ENCODE peak calls at places on chromosomes 16 and 17, in five cellular contexts. V, I, C, J and G are unnamed samples.

GRCh38 chr16:10877472-10877946 is 507 bp downstream of the CIITA start:
- DNase-seq in V (no peak), I (no peak), C (no peak), J (no peak), G (no peak)

GRCh38 chr17:74452027-74452840 is 14.2 kb upstream of the CD300A start:
- DNase-seq in V (peak), I (no peak), C (no peak), J (no peak), G (no peak)

GRCh38 chr16:67277294-67277998 is 1.9 kb upstream of the PLEKHG4 start:
- DNase-seq in V (peak), I (no peak), C (peak), J (peak), G (no peak)

GRCh38 chr17:31094600-31095238 is at the start of gene NF1:
- DNase-seq in V (peak), I (peak), C (peak), J (peak), G (peak)

GRCh38 chr16:27999687-28000086 is 63.8 kb downstream of the GSG1L start:
- DNase-seq in V (peak), I (no peak), C (no peak), J (no peak), G (no peak)

GRCh38 chr16:69126221-69126620 is 6.2 kb downstream of the CHTF8 start:
- DNase-seq in V (no peak), I (no peak), C (no peak), J (no peak), G (no peak)

GRCh38 chr16:74837056-74837455 is 62.4 kb upstream of the FA2H start:
- DNase-seq in V (no peak), I (no peak), C (no peak), J (no peak), G (no peak)

GRCh38 chr16:1815461-1815860 is 11.2 kb downstream of the HAGH start:
- DNase-seq in V (no peak), I (no peak), C (no peak), J (no peak), G (no peak)

GRCh38 chr17:44915321-44915726 is at the start of gene GFAP:
- DNase-seq in V (no peak), I (no peak), C (no peak), J (no peak), G (no peak)

GRCh38 chr16:79847569-79847968 is 247.0 kb upstream of the MAF start:
- DNase-seq in V (no peak), I (no peak), C (no peak), J (no peak), G (no peak)

GRCh38 chr17:282912-283882 is 69.4 kb downstream of the RPH3AL start:
- DNase-seq in V (no peak), I (no peak), C (no peak), J (no peak), G (peak)

GRCh38 chr16:74304835-74305176 is 8.2 kb downstream of the PSMD7 start:
- DNase-seq in V (no peak), I (no peak), C (no peak), J (no peak), G (no peak)

GRCh38 chr17:46809110-46809571 is 9.4 kb downstream of the WNT3 start:
- DNase-seq in V (no peak), I (no peak), C (no peak), J (no peak), G (no peak)

GRCh38 chr16:11198817-11199216 is 57.2 kb downstream of the SOCS1 start:
- DNase-seq in V (no peak), I (no peak), C (no peak), J (no peak), G (no peak)

GRCh38 chr17:57255182-57255775 is 1.0 kb upstream of the MSI2 start:
- DNase-seq in V (peak), I (no peak), C (no peak), J (no peak), G (no peak)

GRCh38 chr17:38893612-38894011 is 23.8 kb downstream of the LASP1 start:
- DNase-seq in V (peak), I (no peak), C (no peak), J (peak), G (no peak)

GRCh38 chr16:31179747-31180458 is at the start of gene FUS:
- DNase-seq in V (peak), I (peak), C (peak), J (peak), G (peak)

GRCh38 chr17:21042434-21043295 is at the start of gene USP22:
- DNase-seq in V (no peak), I (peak), C (no peak), J (peak), G (peak)

GRCh38 chr17:13346996-13347762 is 254.6 kb downstream of the HS3ST3A1 start:
- DNase-seq in V (peak), I (no peak), C (no peak), J (peak), G (no peak)

GRCh38 chr17:72984925-72985322 is 107.6 kb downstream of the SLC39A11 start:
- DNase-seq in V (no peak), I (no peak), C (no peak), J (no peak), G (no peak)

GRCh38 chr16:83774066-83774465 is 33.7 kb upstream of the HSBP1 start:
- DNase-seq in V (no peak), I (no peak), C (no peak), J (no peak), G (no peak)

GRCh38 chr16:12570046-12570618 is 233.6 kb downstream of the CPPED1 start:
- DNase-seq in V (no peak), I (no peak), C (no peak), J (no peak), G (no peak)

GRCh38 chr16:48533931-48534330 is 76.0 kb downstream of the N4BP1 start:
- DNase-seq in V (no peak), I (no peak), C (no peak), J (no peak), G (no peak)

GRCh38 chr17:16814439-16814838 is 124.4 kb downstream of the CCDC144A start:
- DNase-seq in V (no peak), I (no peak), C (no peak), J (no peak), G (peak)

GRCh38 chr17:78299052-78299451 is 60.8 kb downstream of the SOCS3 start:
- DNase-seq in V (no peak), I (no peak), C (no peak), J (no peak), G (no peak)

GRCh38 chr16:3094289-3095027 is 4.6 kb downstream of the ZSCAN10 start:
- DNase-seq in V (peak), I (peak), C (no peak), J (peak), G (no peak)

GRCh38 chr16:56372938-56373337 is 52.4 kb downstream of the AMFR start:
- DNase-seq in V (no peak), I (no peak), C (no peak), J (no peak), G (peak)

GRCh38 chr17:80889897-80890550 is 101.6 kb upstream of the CHMP6 start:
- DNase-seq in V (no peak), I (no peak), C (no peak), J (peak), G (no peak)

GRCh38 chr16:46853713-46854443 is 22.9 kb upstream of the C16orf87 start:
- DNase-seq in V (peak), I (peak), C (no peak), J (peak), G (peak)

GRCh38 chr17:75295220-75296158 is 6.3 kb upstream of the SLC25A19 start:
- DNase-seq in V (no peak), I (no peak), C (no peak), J (peak), G (no peak)

GRCh38 chr17:62716834-62717588 is 89.5 kb downstream of the MRC2 start:
- DNase-seq in V (no peak), I (no peak), C (no peak), J (no peak), G (no peak)

GRCh38 chr17:62631936-62632924 is 4.8 kb downstream of the MRC2 start:
- DNase-seq in V (no peak), I (no peak), C (no peak), J (no peak), G (no peak)

GRCh38 chr17:55273579-55274370 is 9.0 kb downstream of the HLF start:
- DNase-seq in V (no peak), I (no peak), C (peak), J (no peak), G (no peak)

GRCh38 chr17:5329784-5330557 is 47.9 kb downstream of the RABEP1 start:
- DNase-seq in V (peak), I (no peak), C (no peak), J (no peak), G (no peak)

GRCh38 chr17:47305302-47305923 is 18.3 kb upstream of the EFCAB13 start:
- DNase-seq in V (peak), I (no peak), C (no peak), J (peak), G (peak)

GRCh38 chr17:49870298-49870697 is 22.4 kb upstream of the TAC4 start:
- DNase-seq in V (no peak), I (no peak), C (no peak), J (no peak), G (no peak)

GRCh38 chr16:26961459-26961858 is 105.3 kb upstream of the C16orf82 start:
- DNase-seq in V (no peak), I (no peak), C (no peak), J (no peak), G (no peak)

GRCh38 chr16:26959416-26960009 is 107.2 kb upstream of the C16orf82 start:
- DNase-seq in V (no peak), I (no peak), C (no peak), J (no peak), G (no peak)

GRCh38 chr16:26957283-26957859 is 109.4 kb upstream of the C16orf82 start:
- DNase-seq in V (no peak), I (no peak), C (no peak), J (no peak), G (no peak)

DNA sequence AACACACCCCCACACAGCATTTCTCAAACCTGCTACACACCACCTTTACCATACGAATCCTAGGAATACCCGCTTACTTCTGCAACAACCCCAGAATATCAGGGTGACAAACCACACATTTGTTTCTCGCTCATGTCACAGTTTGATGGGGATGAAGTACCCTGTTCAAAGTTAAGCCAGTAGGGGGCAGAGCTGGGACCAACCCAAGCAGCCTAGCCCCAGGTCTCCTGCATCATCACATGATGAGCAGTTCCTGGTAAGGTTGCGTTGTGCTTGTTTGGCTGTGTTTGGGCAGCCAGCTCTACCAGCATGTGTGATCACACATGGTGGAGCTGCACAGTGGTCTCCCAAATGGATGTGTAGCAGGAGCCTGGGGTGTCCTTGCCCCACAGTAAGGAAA is 103.6 kb upstream of the C16orf82 start:
- DNase-seq in V (peak), I (no peak), C (no peak), J (peak), G (no peak)
- TF ChIP-seq CTCF in V (peak), I (peak), C (no peak), J (no peak), G (peak)

DNA sequence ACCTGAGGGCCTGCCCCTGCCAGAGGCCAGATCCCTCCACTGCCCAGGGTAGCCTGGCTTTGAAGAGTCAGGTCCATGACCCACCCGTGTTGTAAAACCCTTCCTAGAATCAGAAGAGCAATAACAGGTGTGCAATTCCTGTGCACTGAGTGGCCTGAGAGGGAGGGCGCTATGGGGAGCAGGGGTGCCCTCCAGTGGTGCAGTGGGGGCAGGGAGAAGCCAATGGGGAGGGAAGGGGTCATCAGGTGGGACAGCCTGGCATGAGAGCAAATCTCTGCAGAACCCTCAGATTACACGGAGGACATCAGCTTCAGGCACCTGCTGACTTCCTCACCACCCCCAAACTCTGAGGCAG is 72.9 kb upstream of the ZNF469 start:
- DNase-seq in V (no peak), I (no peak), C (no peak), J (no peak), G (no peak)
- TF ChIP-seq CTCF in V (no peak), I (peak), C (no peak), J (no peak), G (no peak)

GRCh38 chr17:4157618-4158333 is 14.8 kb downstream of the CYB5D2 start:
- DNase-seq in V (no peak), I (no peak), C (no peak), J (no peak), G (no peak)

GRCh38 chr17:4155980-4156620 is 13.1 kb downstream of the CYB5D2 start:
- DNase-seq in V (no peak), I (no peak), C (no peak), J (no peak), G (no peak)

GRCh38 chr17:4159761-4160160 is 16.8 kb downstream of the CYB5D2 start:
- DNase-seq in V (no peak), I (no peak), C (no peak), J (no peak), G (no peak)

GRCh38 chr17:4154201-4154600 is 11.2 kb downstream of the CYB5D2 start:
- DNase-seq in V (no peak), I (no peak), C (no peak), J (no peak), G (no peak)

GRCh38 chr17:4156750-4157381 is 13.9 kb downstream of the CYB5D2 start:
- DNase-seq in V (no peak), I (no peak), C (no peak), J (no peak), G (no peak)
- TF ChIP-seq CTCF in V (no peak), I (peak), C (no peak), J (no peak), G (peak)

DNA sequence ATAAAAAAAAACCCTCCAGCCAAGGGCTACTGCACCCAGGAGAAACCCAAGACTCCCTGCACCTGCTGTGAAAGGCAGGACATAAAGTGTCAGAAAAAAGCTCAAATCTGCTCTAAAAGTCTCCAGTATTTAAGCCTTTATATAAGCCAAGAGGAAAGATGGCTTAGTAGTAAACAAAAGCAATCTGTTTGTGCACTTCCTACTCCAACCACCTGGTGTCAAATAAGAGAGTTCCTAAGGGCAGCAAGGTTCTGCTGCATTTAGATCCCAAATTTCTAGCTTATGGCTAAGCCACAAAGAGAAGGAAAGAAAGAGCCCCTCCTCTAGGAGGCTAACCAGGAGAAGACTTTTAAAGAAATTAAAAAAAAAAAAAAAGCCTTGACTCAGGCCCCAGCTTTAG is 20.6 kb downstream of the ACSM1 start:
- DNase-seq in V (no peak), I (no peak), C (no peak), J (no peak), G (no peak)
- TF ChIP-seq CTCF in V (no peak), I (no peak), C (no peak), J (no peak), G (peak)

GRCh38 chr16:57778658-57779057 is 23.6 kb downstream of the KIFC3 start:
- DNase-seq in V (no peak), I (no peak), C (no peak), J (no peak), G (no peak)

GRCh38 chr16:57773019-57773418 is 29.3 kb downstream of the KIFC3 start:
- DNase-seq in V (no peak), I (no peak), C (no peak), J (no peak), G (no peak)

GRCh38 chr16:57773680-57774295 is 28.5 kb downstream of the KIFC3 start:
- DNase-seq in V (peak), I (no peak), C (no peak), J (no peak), G (no peak)

GRCh38 chr16:57774886-57775285 is 27.4 kb downstream of the KIFC3 start:
- DNase-seq in V (no peak), I (no peak), C (no peak), J (no peak), G (no peak)

GRCh38 chr16:57775661-57776469 is 26.4 kb downstream of the KIFC3 start:
- DNase-seq in V (no peak), I (no peak), C (no peak), J (no peak), G (no peak)
- TF ChIP-seq CTCF in V (no peak), I (peak), C (no peak), J (no peak), G (peak)

DNA sequence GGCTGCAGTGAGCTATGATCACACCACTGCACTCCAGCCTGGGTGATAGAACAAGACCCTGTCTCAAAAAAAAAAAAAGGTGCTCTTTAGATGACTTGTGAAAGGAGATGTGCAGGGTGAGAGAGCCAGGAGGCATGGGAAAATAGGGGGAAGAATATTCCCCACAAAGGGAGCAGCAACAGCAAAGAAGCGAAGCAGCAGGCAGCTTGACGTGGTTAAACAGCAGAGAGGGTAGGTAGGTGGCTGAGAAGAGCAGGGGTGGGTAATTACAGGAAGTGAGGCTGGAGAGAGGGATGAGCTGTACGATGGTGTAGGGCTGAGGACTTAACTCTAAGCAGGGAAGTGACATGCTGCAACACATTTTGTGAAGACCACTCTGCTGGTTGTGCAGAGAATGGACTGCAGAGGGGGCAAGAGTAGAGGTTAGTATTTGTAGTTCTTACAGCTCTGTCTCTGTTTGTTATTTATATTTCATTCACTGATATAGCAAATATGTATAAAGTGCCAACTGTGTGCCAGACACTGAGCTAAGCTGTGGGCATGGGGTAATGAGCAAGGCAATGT is 1.6 kb downstream of the HEATR3 start:
- DNase-seq in V (peak), I (no peak), C (no peak), J (peak), G (no peak)
- TF ChIP-seq CTCF in V (peak), I (peak), C (peak), J (peak), G (peak)